ENCODE peak calls at places on chromosomes 4 and X, in eight cellular contexts. A, R, G, N, E, H, P and I are unnamed samples. For H3K9me3, the result is how much of the 10 kb centered on the place peaks cover.

GRCh38 chr4:178090640-178091411 is 648.6 kb upstream of the AGA start:
- DNase-seq in A (no peak), R (no peak), G (no peak), N (peak), E (no peak), H (no peak), P (no peak), I (no peak)

GRCh38 chrX:30308263-30309138 is 689 bp downstream of the NR0B1 start:
- DNase-seq in A (peak), R (no peak), G (no peak), N (peak), E (no peak), H (no peak), P (no peak), I (no peak)

GRCh38 chrX:68488657-68489056 is 10.2 kb upstream of the YIPF6 start:
- DNase-seq in A (no peak), R (no peak), G (no peak), N (no peak), E (no peak), H (no peak), P (no peak), I (no peak)

GRCh38 chrX:24918715-24919114 is 97.0 kb downstream of the ARX start:
- DNase-seq in A (no peak), R (no peak), G (no peak), N (no peak), E (no peak), H (no peak), P (no peak), I (no peak)

GRCh38 chr4:17063870-17064269 is 165.4 kb upstream of the LDB2 start:
- DNase-seq in A (no peak), R (no peak), G (no peak), N (no peak), E (no peak), H (no peak), P (no peak), I (no peak)

GRCh38 chr4:70203601-70204000 is 8.1 kb downstream of the ODAM start:
- DNase-seq in A (no peak), R (no peak), G (no peak), N (no peak), E (no peak), H (no peak), P (no peak), I (no peak)

GRCh38 chr4:90883519-90883918 is 756.3 kb downstream of the CCSER1 start:
- DNase-seq in A (no peak), R (no peak), G (no peak), N (no peak), E (no peak), H (no peak), P (no peak), I (no peak)

GRCh38 chr4:23981328-23981727 is 91.5 kb upstream of the PPARGC1A start:
- DNase-seq in A (no peak), R (no peak), G (no peak), N (no peak), E (no peak), H (no peak), P (no peak), I (no peak)

GRCh38 chrX:10173331-10173900 is 16.6 kb downstream of the CLCN4 start:
- DNase-seq in A (peak), R (peak), G (no peak), N (no peak), E (no peak), H (peak), P (no peak), I (no peak)

GRCh38 chr4:27759621-27760020 is 899.0 kb downstream of the STIM2 start:
- DNase-seq in A (no peak), R (no peak), G (no peak), N (no peak), E (no peak), H (no peak), P (no peak), I (no peak)

GRCh38 chr4:15575951-15576350 is 79.2 kb downstream of the FBXL5 start:
- DNase-seq in A (no peak), R (no peak), G (no peak), N (no peak), E (no peak), H (peak), P (no peak), I (no peak)

GRCh38 chr4:42078184-42078801 is 74.2 kb downstream of the BEND4 start:
- DNase-seq in A (no peak), R (no peak), G (no peak), N (no peak), E (no peak), H (no peak), P (no peak), I (no peak)

GRCh38 chr4:158121203-158121586 is 51.6 kb downstream of the GASK1B start:
- DNase-seq in A (no peak), R (peak), G (no peak), N (no peak), E (no peak), H (no peak), P (no peak), I (no peak)

GRCh38 chr4:75289843-75290616 is 224.2 kb downstream of the RCHY1 start:
- DNase-seq in A (no peak), R (peak), G (no peak), N (no peak), E (no peak), H (peak), P (no peak), I (no peak)

GRCh38 chrX:154381271-154381670 is 2.2 kb downstream of the EMD start:
- DNase-seq in A (no peak), R (no peak), G (no peak), N (no peak), E (no peak), H (no peak), P (no peak), I (no peak)

GRCh38 chr4:53476232-53477037 is 99.0 kb downstream of the FIP1L1 start:
- DNase-seq in A (no peak), R (peak), G (no peak), N (no peak), E (no peak), H (peak), P (no peak), I (no peak)

GRCh38 chr4:1736820-1737219 is 15.5 kb downstream of the TACC3 start:
- DNase-seq in A (no peak), R (no peak), G (no peak), N (no peak), E (no peak), H (no peak), P (no peak), I (no peak)

GRCh38 chrX:102966701-102967100 is 29.6 kb downstream of the RAB40AL start:
- DNase-seq in A (no peak), R (no peak), G (no peak), N (no peak), E (no peak), H (no peak), P (no peak), I (no peak)

GRCh38 chrX:143306991-143307965 is 210.0 kb downstream of the SPANXN3 start:
- DNase-seq in A (no peak), R (no peak), G (no peak), N (no peak), E (no peak), H (no peak), P (no peak), I (no peak)

GRCh38 chr4:40858946-40859345 is 109.2 kb downstream of the NSUN7 start:
- DNase-seq in A (no peak), R (no peak), G (no peak), N (no peak), E (no peak), H (no peak), P (no peak), I (no peak)

GRCh38 chrX:15769300-15769954 is 20.9 kb upstream of the ZRSR2 start:
- DNase-seq in A (no peak), R (no peak), G (no peak), N (no peak), E (no peak), H (no peak), P (no peak), I (no peak)

GRCh38 chr4:153341575-153342090 is 2.9 kb upstream of the MND1 start:
- DNase-seq in A (no peak), R (peak), G (no peak), N (no peak), E (no peak), H (peak), P (no peak), I (no peak)

GRCh38 chr4:68209003-68209402 is 36.5 kb downstream of the TMPRSS11B start:
- DNase-seq in A (no peak), R (no peak), G (no peak), N (no peak), E (no peak), H (peak), P (no peak), I (no peak)

GRCh38 chr4:171983935-171984805 is 171.0 kb downstream of the GALNTL6 start:
- DNase-seq in A (no peak), R (no peak), G (no peak), N (no peak), E (no peak), H (no peak), P (no peak), I (no peak)

GRCh38 chr4:156838761-156839160 is 132.8 kb downstream of the PDGFC start:
- DNase-seq in A (no peak), R (no peak), G (no peak), N (no peak), E (no peak), H (no peak), P (no peak), I (no peak)

GRCh38 chr4:8381814-8382581 is 58.5 kb downstream of the ACOX3 start:
- DNase-seq in A (no peak), R (no peak), G (no peak), N (no peak), E (no peak), H (no peak), P (peak), I (no peak)

GRCh38 chr4:153215976-153216375 is 11.7 kb downstream of the TRIM2 start:
- DNase-seq in A (no peak), R (no peak), G (no peak), N (no peak), E (no peak), H (no peak), P (no peak), I (no peak)

GRCh38 chr4:8394125-8394524 is 46.4 kb downstream of the ACOX3 start:
- DNase-seq in A (peak), R (no peak), G (no peak), N (no peak), E (peak), H (no peak), P (peak), I (no peak)

GRCh38 chr4:121784975-121785374 is 16.1 kb upstream of the EXOSC9 start:
- DNase-seq in A (no peak), R (peak), G (no peak), N (no peak), E (no peak), H (no peak), P (no peak), I (no peak)

GRCh38 chr4:94472056-94472826 is 20.5 kb downstream of the PDLIM5 start:
- DNase-seq in A (no peak), R (peak), G (no peak), N (no peak), E (no peak), H (no peak), P (no peak), I (no peak)

GRCh38 chr4:109359040-109359646 is 56.7 kb upstream of the COL25A1 start:
- DNase-seq in A (no peak), R (no peak), G (no peak), N (no peak), E (no peak), H (no peak), P (no peak), I (no peak)

GRCh38 chr4:22482250-22483127 is 33.4 kb downstream of the ADGRA3 start:
- DNase-seq in A (no peak), R (no peak), G (no peak), N (no peak), E (no peak), H (no peak), P (no peak), I (no peak)

GRCh38 chr4:77073106-77073858 is 2.5 kb downstream of the CCNI start:
- DNase-seq in A (no peak), R (peak), G (no peak), N (no peak), E (no peak), H (no peak), P (no peak), I (no peak)

GRCh38 chr4:6869944-6870343 is 39.7 kb upstream of the TBC1D14 start:
- DNase-seq in A (no peak), R (peak), G (no peak), N (no peak), E (no peak), H (no peak), P (peak), I (no peak)

GRCh38 chr4:86960557-86960959 is 25.7 kb downstream of the AFF1 start:
- DNase-seq in A (no peak), R (no peak), G (no peak), N (no peak), E (no peak), H (peak), P (no peak), I (no peak)

GRCh38 chrX:75911716-75912115 is 126.7 kb upstream of the MAGEE2 start:
- DNase-seq in A (no peak), R (no peak), G (no peak), N (no peak), E (no peak), H (no peak), P (no peak), I (no peak)
- H3K9me3 ChIP-seq in A (under half), R (under half), G (under half), N (under half), E (under half), H (under half), P (under half), I (under half)

GRCh38 chrX:1103360-1103759 is 109.1 kb downstream of the CRLF2 start:
- DNase-seq in A (no peak), R (no peak), G (peak), N (no peak), E (no peak), H (no peak), P (no peak), I (no peak)
- H3K9me3 ChIP-seq in A (under half), R (under half), G (under half), N (under half), E (under half), H (under half), P (under half), I (under half)

DNA sequence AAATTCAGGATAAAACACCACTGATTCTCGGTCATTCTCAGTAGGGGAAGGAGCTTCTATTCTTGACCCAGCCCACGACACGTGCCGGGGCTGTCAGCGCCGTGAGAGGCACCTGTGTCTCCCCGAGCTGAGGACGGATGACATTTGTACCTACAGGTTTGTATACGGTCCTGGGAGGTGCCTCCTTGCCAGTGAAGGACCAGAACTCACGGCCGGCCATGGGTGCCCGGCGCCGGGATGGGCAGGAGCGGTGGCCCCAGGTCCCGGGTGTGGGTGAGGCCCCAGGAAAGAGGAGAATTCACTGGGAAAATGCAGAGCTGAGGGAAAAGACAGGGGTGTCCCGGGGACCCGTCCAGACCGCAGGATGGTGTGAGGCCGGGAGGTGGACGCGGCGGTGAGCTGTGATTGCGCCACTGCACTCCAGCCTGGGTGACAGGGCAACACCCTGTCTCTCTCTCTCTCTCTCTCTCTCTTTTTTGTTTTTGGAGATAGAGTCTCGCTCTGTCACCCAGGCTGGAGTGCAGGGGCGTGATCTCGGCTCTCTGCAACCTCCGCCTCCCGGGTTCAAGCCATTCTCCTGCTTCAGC is 48.9 kb upstream of the PPP2R3B start:
- DNase-seq in A (no peak), R (no peak), G (peak), N (no peak), E (no peak), H (no peak), P (no peak), I (no peak)
- H3K9me3 ChIP-seq in A (under half), R (under half), G (under half), N (under half), E (under half), H (under half), P (under half), I (under half)

GRCh38 chr4:92252846-92253245 is 50.9 kb upstream of the GRID2 start:
- DNase-seq in A (no peak), R (no peak), G (no peak), N (no peak), E (no peak), H (no peak), P (no peak), I (no peak)

GRCh38 chr4:92255920-92256244 is 47.9 kb upstream of the GRID2 start:
- DNase-seq in A (no peak), R (no peak), G (no peak), N (no peak), E (no peak), H (no peak), P (no peak), I (no peak)

GRCh38 chr4:92253550-92253949 is 50.2 kb upstream of the GRID2 start:
- DNase-seq in A (no peak), R (no peak), G (no peak), N (no peak), E (no peak), H (no peak), P (no peak), I (no peak)

GRCh38 chr4:92254767-92255442 is 48.9 kb upstream of the GRID2 start:
- DNase-seq in A (no peak), R (no peak), G (no peak), N (no peak), E (no peak), H (no peak), P (no peak), I (no peak)

GRCh38 chr4:92253986-92254671 is 49.6 kb upstream of the GRID2 start:
- DNase-seq in A (no peak), R (no peak), G (no peak), N (no peak), E (no peak), H (no peak), P (no peak), I (no peak)
- H3K9me3 ChIP-seq in A (under half), R (under half), G (under half), N (under half), E (under half), H (under half), P (half or more), I (under half)

GRCh38 chrX:1450381-1451161 is 2.1 kb downstream of the ASMTL start:
- DNase-seq in A (peak), R (no peak), G (peak), N (no peak), E (no peak), H (no peak), P (no peak), I (no peak)
- H3K9me3 ChIP-seq in A (under half), R (under half), G (under half), N (under half), E (under half), H (under half), P (under half), I (under half)